ENCODE peak calls at places on chromosomes 7 and 10, in ten cellular contexts. One of them, this sample, is unnamed.

GRCh38 chr7:33632840-33633239 is 272.5 kb upstream of the BMPER start:
- DNase-seq in NCI-H1105: no peak
- DNase-seq in hypothalamus: no peak
- DNase-seq in H54: no peak
- DNase-seq in activated T-cell treated with anti-CD3 and anti-CD28 coated beads, Interleukin-2, amount 50 U/mL, for 72 hours: no peak
- DNase-seq in kidney: no peak
- DNase-seq in endothelial cell: no peak
- DNase-seq in Panc1: no peak
- DNase-seq in stimulated activated CD4-positive, alpha-beta T cell treated with anti-CD3 and anti-CD28 coated beads, Interleukin-15, amount 100 ng/mL, for 1 hour: no peak
- DNase-seq in adrenal gland: no peak
- DNase-seq in this sample: no peak

GRCh38 chr10:118504044-118504944 is 91.2 kb downstream of the PRLHR start:
- DNase-seq in NCI-H1105: no peak
- DNase-seq in hypothalamus: no peak
- DNase-seq in H54: peak
- DNase-seq in activated T-cell treated with anti-CD3 and anti-CD28 coated beads, Interleukin-2, amount 50 U/mL, for 72 hours: no peak
- DNase-seq in kidney: no peak
- DNase-seq in endothelial cell: no peak
- DNase-seq in Panc1: peak
- DNase-seq in stimulated activated CD4-positive, alpha-beta T cell treated with anti-CD3 and anti-CD28 coated beads, Interleukin-15, amount 100 ng/mL, for 1 hour: no peak
- DNase-seq in adrenal gland: no peak
- DNase-seq in this sample: no peak

GRCh38 chr7:80134536-80135305 is at the start of gene GNAI1:
- DNase-seq in NCI-H1105: peak
- DNase-seq in hypothalamus: peak
- DNase-seq in H54: peak
- DNase-seq in activated T-cell treated with anti-CD3 and anti-CD28 coated beads, Interleukin-2, amount 50 U/mL, for 72 hours: peak
- DNase-seq in kidney: peak
- DNase-seq in endothelial cell: peak
- DNase-seq in Panc1: no peak
- DNase-seq in stimulated activated CD4-positive, alpha-beta T cell treated with anti-CD3 and anti-CD28 coated beads, Interleukin-15, amount 100 ng/mL, for 1 hour: no peak
- DNase-seq in adrenal gland: peak
- DNase-seq in this sample: peak

GRCh38 chr7:104096683-104097082 is 107.2 kb upstream of the RELN start:
- DNase-seq in NCI-H1105: no peak
- DNase-seq in hypothalamus: no peak
- DNase-seq in H54: no peak
- DNase-seq in activated T-cell treated with anti-CD3 and anti-CD28 coated beads, Interleukin-2, amount 50 U/mL, for 72 hours: no peak
- DNase-seq in kidney: no peak
- DNase-seq in endothelial cell: peak
- DNase-seq in Panc1: no peak
- DNase-seq in stimulated activated CD4-positive, alpha-beta T cell treated with anti-CD3 and anti-CD28 coated beads, Interleukin-15, amount 100 ng/mL, for 1 hour: no peak
- DNase-seq in adrenal gland: no peak
- DNase-seq in this sample: no peak

GRCh38 chr7:155227788-155228458 is 69.8 kb upstream of the INSIG1 start:
- DNase-seq in NCI-H1105: no peak
- DNase-seq in hypothalamus: no peak
- DNase-seq in H54: no peak
- DNase-seq in activated T-cell treated with anti-CD3 and anti-CD28 coated beads, Interleukin-2, amount 50 U/mL, for 72 hours: no peak
- DNase-seq in kidney: peak
- DNase-seq in endothelial cell: no peak
- DNase-seq in Panc1: no peak
- DNase-seq in stimulated activated CD4-positive, alpha-beta T cell treated with anti-CD3 and anti-CD28 coated beads, Interleukin-15, amount 100 ng/mL, for 1 hour: no peak
- DNase-seq in adrenal gland: no peak
- DNase-seq in this sample: no peak

GRCh38 chr10:75358835-75359421 is 42.6 kb downstream of the ZNF503 start:
- DNase-seq in NCI-H1105: no peak
- DNase-seq in hypothalamus: no peak
- DNase-seq in H54: peak
- DNase-seq in activated T-cell treated with anti-CD3 and anti-CD28 coated beads, Interleukin-2, amount 50 U/mL, for 72 hours: no peak
- DNase-seq in kidney: no peak
- DNase-seq in endothelial cell: no peak
- DNase-seq in Panc1: no peak
- DNase-seq in stimulated activated CD4-positive, alpha-beta T cell treated with anti-CD3 and anti-CD28 coated beads, Interleukin-15, amount 100 ng/mL, for 1 hour: no peak
- DNase-seq in adrenal gland: no peak
- DNase-seq in this sample: no peak

GRCh38 chr10:110893559-110894179 is 21.9 kb downstream of the PDCD4 start:
- DNase-seq in NCI-H1105: peak
- DNase-seq in hypothalamus: no peak
- DNase-seq in H54: no peak
- DNase-seq in activated T-cell treated with anti-CD3 and anti-CD28 coated beads, Interleukin-2, amount 50 U/mL, for 72 hours: no peak
- DNase-seq in kidney: no peak
- DNase-seq in endothelial cell: no peak
- DNase-seq in Panc1: no peak
- DNase-seq in stimulated activated CD4-positive, alpha-beta T cell treated with anti-CD3 and anti-CD28 coated beads, Interleukin-15, amount 100 ng/mL, for 1 hour: no peak
- DNase-seq in adrenal gland: no peak
- DNase-seq in this sample: no peak

GRCh38 chr10:1142596-1142995 is 86.4 kb downstream of the WDR37 start:
- DNase-seq in NCI-H1105: no peak
- DNase-seq in hypothalamus: no peak
- DNase-seq in H54: no peak
- DNase-seq in activated T-cell treated with anti-CD3 and anti-CD28 coated beads, Interleukin-2, amount 50 U/mL, for 72 hours: peak
- DNase-seq in kidney: no peak
- DNase-seq in endothelial cell: peak
- DNase-seq in Panc1: no peak
- DNase-seq in stimulated activated CD4-positive, alpha-beta T cell treated with anti-CD3 and anti-CD28 coated beads, Interleukin-15, amount 100 ng/mL, for 1 hour: no peak
- DNase-seq in adrenal gland: no peak
- DNase-seq in this sample: no peak

GRCh38 chr7:135231686-135232085 is 2.0 kb upstream of the STRA8 start:
- DNase-seq in NCI-H1105: no peak
- DNase-seq in hypothalamus: no peak
- DNase-seq in H54: no peak
- DNase-seq in activated T-cell treated with anti-CD3 and anti-CD28 coated beads, Interleukin-2, amount 50 U/mL, for 72 hours: no peak
- DNase-seq in kidney: no peak
- DNase-seq in endothelial cell: no peak
- DNase-seq in Panc1: no peak
- DNase-seq in stimulated activated CD4-positive, alpha-beta T cell treated with anti-CD3 and anti-CD28 coated beads, Interleukin-15, amount 100 ng/mL, for 1 hour: no peak
- DNase-seq in adrenal gland: no peak
- DNase-seq in this sample: no peak